ENCODE peak calls at places on chromosomes 13 and 19, in six cellular contexts. Y, F, E, I, R and M are unnamed samples.
A peak's percentile ranks its signal among the peaks of the same experiment; 100 is the strongest.

GRCh38 chr19:30338878-30339623 is 33.1 kb upstream of the ZNF536 start:
- DNase-seq in Y (no peak), F (no peak), E (no peak), I (no peak), R (no peak), M (no peak)

GRCh38 chr13:20128459-20128927 is 32.4 kb downstream of the GJA3 start:
- DNase-seq in Y (no peak), F (no peak), E (no peak), I (peak; percentile 12), R (no peak), M (no peak)

GRCh38 chr19:294819-295686 is 3.9 kb upstream of the PLPP2 start:
- DNase-seq in Y (peak; percentile 29), F (peak; percentile 50), E (no peak), I (peak; percentile 24), R (peak; percentile 9), M (peak; percentile 5)

GRCh38 chr19:49570997-49571676 is 9.2 kb downstream of the NOSIP start:
- DNase-seq in Y (no peak), F (no peak), E (no peak), I (no peak), R (no peak), M (peak; percentile 73)

GRCh38 chr19:14536926-14537692 is 7.7 kb downstream of the TECR start:
- DNase-seq in Y (peak; percentile 89), F (peak; percentile 51), E (no peak), I (peak; percentile 63), R (peak; percentile 40), M (peak; percentile 81)

GRCh38 chr13:109301711-109302110 is 484.7 kb downstream of the IRS2 start:
- DNase-seq in Y (no peak), F (no peak), E (no peak), I (no peak), R (peak; percentile 14), M (no peak)

GRCh38 chr19:35623327-35624010 is 5.4 kb upstream of the RBM42 start:
- DNase-seq in Y (no peak), F (no peak), E (no peak), I (no peak), R (no peak), M (no peak)

GRCh38 chr19:32869369-32870153 is at the start of gene SLC7A9:
- DNase-seq in Y (no peak), F (no peak), E (no peak), I (no peak), R (no peak), M (no peak)

GRCh38 chr19:55474269-55475265 is 1.9 kb upstream of the ZNF628 start:
- DNase-seq in Y (peak; percentile 29), F (no peak), E (no peak), I (no peak), R (peak; percentile 56), M (no peak)
- H3K4me3 ChIP-seq in Y (no peak overlapping the region), F (no peak overlapping the region), E (no peak overlapping the region), I (no peak overlapping the region), R (no peak overlapping the region), M (no peak overlapping the region)

GRCh38 chr13:97339989-97340361 is 94.0 kb upstream of the RAP2A start:
- DNase-seq in Y (no peak), F (no peak), E (no peak), I (peak; percentile 23), R (no peak), M (no peak)
- H3K4me3 ChIP-seq in Y (no peak overlapping the region), F (no peak overlapping the region), E (no peak overlapping the region), I (no peak overlapping the region), R (no peak overlapping the region), M (no peak overlapping the region)

GRCh38 chr13:82878536-82878935 is 1003.7 kb downstream of the SLITRK1 start:
- DNase-seq in Y (no peak), F (no peak), E (no peak), I (no peak), R (no peak), M (no peak)

DNA sequence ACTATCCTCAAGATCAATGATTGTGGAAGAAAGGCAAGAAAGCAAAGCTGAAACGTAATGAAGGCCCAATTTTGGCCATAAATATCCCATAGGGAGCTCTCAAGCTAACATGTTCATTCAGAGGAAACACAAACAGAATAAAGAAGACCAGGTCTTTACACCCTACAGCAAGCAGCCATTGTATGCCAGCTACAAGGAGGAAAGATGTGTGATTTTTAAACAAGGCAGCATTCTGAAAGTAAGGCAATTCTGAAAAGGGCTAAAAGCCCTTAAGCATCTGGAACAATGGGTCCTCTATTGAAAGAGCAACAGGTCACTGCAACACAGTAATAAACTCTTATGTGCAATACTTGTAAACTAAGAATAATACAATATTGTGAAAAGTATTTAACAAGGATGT is 1002.4 kb downstream of the SLITRK1 start:
- DNase-seq in Y (no peak), F (no peak), E (no peak), I (no peak), R (no peak), M (no peak)
- H3K4me3 ChIP-seq in Y (no peak overlapping the region), F (no peak overlapping the region), E (no peak overlapping the region), I (no peak overlapping the region), R (no peak overlapping the region), M (no peak overlapping the region)

GRCh38 chr13:29428992-29429315 is 166.5 kb downstream of the SLC7A1 start:
- DNase-seq in Y (no peak), F (no peak), E (no peak), I (no peak), R (no peak), M (no peak)

GRCh38 chr13:29423050-29423449 is 172.4 kb downstream of the SLC7A1 start:
- DNase-seq in Y (no peak), F (no peak), E (no peak), I (no peak), R (no peak), M (no peak)

GRCh38 chr13:29429496-29429895 is 166.0 kb downstream of the SLC7A1 start:
- DNase-seq in Y (no peak), F (no peak), E (no peak), I (no peak), R (peak; percentile 80), M (no peak)

GRCh38 chr13:29427937-29428309 is 167.6 kb downstream of the SLC7A1 start:
- DNase-seq in Y (no peak), F (no peak), E (no peak), I (no peak), R (no peak), M (no peak)

DNA sequence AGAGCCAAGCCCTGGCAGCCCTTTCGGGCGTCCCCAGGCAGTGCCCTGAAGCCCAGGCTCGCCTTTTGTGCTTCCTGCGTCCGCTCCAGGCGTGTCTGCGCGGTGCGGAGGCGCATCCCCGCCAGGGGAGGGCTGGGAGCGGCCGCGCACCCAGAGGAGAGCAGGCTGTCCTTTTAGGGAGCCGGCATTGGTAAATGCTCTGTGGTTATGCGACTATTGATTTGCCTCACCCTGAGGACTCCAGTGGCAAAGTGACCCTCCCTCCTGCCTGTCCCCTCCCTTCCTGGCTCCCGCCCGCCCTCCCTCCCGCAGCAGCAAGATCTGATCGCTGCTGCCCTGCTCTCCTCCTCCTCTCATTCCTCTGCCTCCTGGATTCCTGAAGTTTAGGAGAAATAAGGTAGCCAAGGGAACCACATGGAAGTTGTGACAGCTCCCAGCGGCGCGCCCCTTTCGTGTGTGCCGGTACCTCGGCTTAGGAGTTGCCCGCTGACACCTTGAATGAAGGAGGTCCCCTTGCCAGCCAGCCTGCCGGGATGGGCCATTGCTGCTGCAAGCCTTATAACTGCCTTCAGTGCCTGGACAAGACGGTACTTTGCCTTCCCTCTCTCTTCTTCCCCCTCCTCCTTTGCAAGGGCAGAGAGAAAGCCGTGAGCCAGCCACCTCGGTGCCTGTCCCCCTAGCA is 167.0 kb downstream of the SLC7A1 start:
- DNase-seq in Y (no peak), F (no peak), E (no peak), I (no peak), R (no peak), M (no peak)
- H3K4me3 ChIP-seq in Y (no peak overlapping the region), F (peak overlapping the region; percentile 26), E (peak overlapping the region; percentile 75), I (no peak overlapping the region), R (peak overlapping the region; percentile 56), M (no peak overlapping the region)

GRCh38 chr19:40801449-40802299 is 2.7 kb downstream of the EGLN2 start:
- DNase-seq in Y (no peak), F (no peak), E (no peak), I (no peak), R (no peak), M (no peak)

GRCh38 chr19:40799558-40800338 is 757 bp downstream of the EGLN2 start:
- DNase-seq in Y (peak; percentile 53), F (no peak), E (no peak), I (peak; percentile 58), R (no peak), M (no peak)

GRCh38 chr19:40800339-40800996 is 1.5 kb downstream of the EGLN2 start:
- DNase-seq in Y (no peak), F (no peak), E (no peak), I (no peak), R (no peak), M (no peak)

GRCh38 chr19:40802300-40803169 is 3.5 kb downstream of the EGLN2 start:
- DNase-seq in Y (peak; percentile 35), F (no peak), E (no peak), I (no peak), R (no peak), M (no peak)

GRCh38 chr19:40800997-40801377 is 2.0 kb downstream of the EGLN2 start:
- DNase-seq in Y (no peak), F (no peak), E (no peak), I (no peak), R (no peak), M (no peak)
- H3K4me3 ChIP-seq in Y (peak overlapping the region; percentile 86), F (no peak overlapping the region), E (peak overlapping the region; percentile 91), I (no peak overlapping the region), R (peak overlapping the region; percentile 87), M (no peak overlapping the region)

GRCh38 chr19:4642625-4643024 is 3.3 kb downstream of the TNFAIP8L1 start:
- DNase-seq in Y (no peak), F (no peak), E (no peak), I (no peak), R (no peak), M (no peak)

GRCh38 chr19:4638828-4639530 is at the start of gene TNFAIP8L1:
- DNase-seq in Y (peak; percentile 97), F (peak; percentile 92), E (peak; percentile 87), I (peak; percentile 99), R (peak; percentile 90), M (peak; percentile 93)

GRCh38 chr19:4640247-4641000 is 1.1 kb downstream of the TNFAIP8L1 start:
- DNase-seq in Y (no peak), F (no peak), E (no peak), I (no peak), R (no peak), M (no peak)

GRCh38 chr19:4639531-4640246 is 373 bp downstream of the TNFAIP8L1 start:
- DNase-seq in Y (no peak), F (no peak), E (no peak), I (no peak), R (no peak), M (no peak)

GRCh38 chr19:4641132-4641531 is 1.8 kb downstream of the TNFAIP8L1 start:
- DNase-seq in Y (no peak), F (no peak), E (no peak), I (no peak), R (no peak), M (no peak)
- H3K4me3 ChIP-seq in Y (peak overlapping the region; percentile 95), F (no peak overlapping the region), E (no peak overlapping the region), I (no peak overlapping the region), R (no peak overlapping the region), M (no peak overlapping the region)

GRCh38 chr13:92805766-92806165 is 420.8 kb upstream of the GPC6 start:
- DNase-seq in Y (no peak), F (no peak), E (no peak), I (no peak), R (no peak), M (no peak)
- H3K4me3 ChIP-seq in Y (peak overlapping the region; percentile 34), F (peak overlapping the region; percentile 23), E (peak overlapping the region; percentile 66), I (peak overlapping the region; percentile 49), R (peak overlapping the region; percentile 49), M (peak overlapping the region; percentile 5)